ENCODE peak calls at places on chromosomes 12 and 14, in four cellular contexts. One of them, this sample, is unnamed.

GRCh38 chr14:55188686-55189295 is 2.6 kb downstream of the DLGAP5 start:
- DNase-seq in SK-N-SH: no peak
- DNase-seq in WTC11: no peak
- DNase-seq in GM12878: no peak
- DNase-seq in this sample: no peak

GRCh38 chr14:60247994-60248696 is 876 bp upstream of the PPM1A start:
- DNase-seq in SK-N-SH: peak
- DNase-seq in GM12878: peak
- DNase-seq in WTC11: peak
- DNase-seq in this sample: peak

GRCh38 chr12:123064885-123065619 is 84.6 kb downstream of the ARL6IP4 start:
- DNase-seq in GM12878: no peak
- DNase-seq in SK-N-SH: no peak
- DNase-seq in WTC11: no peak
- DNase-seq in this sample: no peak

GRCh38 chr12:2752676-2753371 is 41.9 kb upstream of the FKBP4 start:
- DNase-seq in WTC11: peak
- DNase-seq in GM12878: no peak
- DNase-seq in SK-N-SH: peak
- DNase-seq in this sample: peak

GRCh38 chr12:106229036-106229591 is 18.7 kb downstream of the CKAP4 start:
- DNase-seq in GM12878: no peak
- DNase-seq in SK-N-SH: no peak
- DNase-seq in WTC11: no peak
- DNase-seq in this sample: no peak

GRCh38 chr12:131092911-131093901 is 139.5 kb downstream of the ADGRD1 start:
- DNase-seq in GM12878: peak
- DNase-seq in SK-N-SH: no peak
- DNase-seq in WTC11: peak
- DNase-seq in this sample: no peak

GRCh38 chr12:122793685-122794106 is 19.3 kb downstream of the CCDC62 start:
- DNase-seq in GM12878: no peak
- DNase-seq in SK-N-SH: peak
- DNase-seq in WTC11: no peak
- DNase-seq in this sample: peak

GRCh38 chr12:74393265-74393664 is 144.4 kb upstream of the ATXN7L3B start:
- DNase-seq in GM12878: no peak
- DNase-seq in SK-N-SH: no peak
- DNase-seq in WTC11: no peak
- DNase-seq in this sample: no peak

GRCh38 chr14:60188696-60189095 is 23.5 kb upstream of the DHRS7 start:
- DNase-seq in SK-N-SH: no peak
- DNase-seq in WTC11: no peak
- DNase-seq in GM12878: no peak
- DNase-seq in this sample: no peak

GRCh38 chr12:77442633-77443032 is 377.3 kb upstream of the E2F7 start:
- DNase-seq in SK-N-SH: no peak
- DNase-seq in GM12878: no peak
- DNase-seq in WTC11: no peak
- DNase-seq in this sample: no peak

GRCh38 chr12:50633950-50634349 is 129.2 kb downstream of the DIP2B start:
- DNase-seq in SK-N-SH: no peak
- DNase-seq in GM12878: no peak
- DNase-seq in WTC11: no peak
- DNase-seq in this sample: no peak

GRCh38 chr12:9798008-9798619 is 29.2 kb upstream of the KLRF1 start:
- DNase-seq in WTC11: peak
- DNase-seq in SK-N-SH: no peak
- DNase-seq in GM12878: peak
- DNase-seq in this sample: peak

GRCh38 chr14:52473557-52473956 is 78.7 kb downstream of the TXNDC16 start:
- DNase-seq in GM12878: no peak
- DNase-seq in WTC11: no peak
- DNase-seq in SK-N-SH: peak
- DNase-seq in this sample: peak

GRCh38 chr12:92927055-92927435 is 2.0 kb downstream of the EEA1 start:
- DNase-seq in SK-N-SH: peak
- DNase-seq in GM12878: peak
- DNase-seq in WTC11: no peak
- DNase-seq in this sample: no peak

GRCh38 chr12:31020385-31021166 is 53.1 kb upstream of the DDX11 start:
- DNase-seq in GM12878: no peak
- DNase-seq in WTC11: no peak
- DNase-seq in SK-N-SH: no peak
- DNase-seq in this sample: no peak

GRCh38 chr12:47838286-47838931 is 18.7 kb upstream of the HDAC7 start:
- DNase-seq in GM12878: no peak
- DNase-seq in WTC11: no peak
- DNase-seq in SK-N-SH: peak
- DNase-seq in this sample: peak

GRCh38 chr12:19771858-19772257 is 332.6 kb downstream of the AEBP2 start:
- DNase-seq in WTC11: no peak
- DNase-seq in GM12878: no peak
- DNase-seq in SK-N-SH: no peak
- DNase-seq in this sample: no peak

GRCh38 chr14:86333506-86333905 is 803.6 kb downstream of the FLRT2 start:
- DNase-seq in GM12878: no peak
- DNase-seq in SK-N-SH: no peak
- DNase-seq in WTC11: no peak
- DNase-seq in this sample: no peak

GRCh38 chr14:39417014-39417413 is 15.2 kb downstream of the FBXO33 start:
- DNase-seq in SK-N-SH: no peak
- DNase-seq in WTC11: peak
- DNase-seq in GM12878: no peak
- DNase-seq in this sample: no peak

GRCh38 chr14:95134304-95134933 is 22.9 kb downstream of the DICER1 start:
- DNase-seq in WTC11: no peak
- DNase-seq in SK-N-SH: no peak
- DNase-seq in GM12878: no peak
- DNase-seq in this sample: no peak

GRCh38 chr14:95018845-95019244 is 138.5 kb downstream of the DICER1 start:
- DNase-seq in SK-N-SH: no peak
- DNase-seq in WTC11: no peak
- DNase-seq in GM12878: no peak
- DNase-seq in this sample: no peak

GRCh38 chr14:75222208-75222701 is 45.8 kb upstream of the TMED10 start:
- DNase-seq in SK-N-SH: no peak
- DNase-seq in WTC11: no peak
- DNase-seq in GM12878: peak
- DNase-seq in this sample: no peak

GRCh38 chr12:101698782-101699347 is 1.4 kb downstream of the CHPT1 start:
- DNase-seq in SK-N-SH: peak
- DNase-seq in WTC11: no peak
- DNase-seq in GM12878: no peak
- DNase-seq in this sample: peak

GRCh38 chr12:102905229-102905628 is 11.8 kb downstream of the PAH start:
- DNase-seq in WTC11: no peak
- DNase-seq in GM12878: no peak
- DNase-seq in SK-N-SH: no peak
- DNase-seq in this sample: no peak

GRCh38 chr12:72178244-72178643 is 93.9 kb upstream of the TRHDE start:
- DNase-seq in GM12878: no peak
- DNase-seq in SK-N-SH: no peak
- DNase-seq in WTC11: no peak
- DNase-seq in this sample: no peak

GRCh38 chr12:38157274-38157932 is 159.2 kb upstream of the ALG10B start:
- DNase-seq in SK-N-SH: no peak
- DNase-seq in GM12878: no peak
- DNase-seq in WTC11: no peak
- DNase-seq in this sample: no peak

GRCh38 chr12:46218509-46219095 is 50.2 kb downstream of the SLC38A1 start:
- DNase-seq in GM12878: no peak
- DNase-seq in WTC11: no peak
- DNase-seq in SK-N-SH: no peak
- DNase-seq in this sample: no peak

GRCh38 chr14:102043251-102044025 is 43.4 kb downstream of the HSP90AA1 start:
- DNase-seq in SK-N-SH: no peak
- DNase-seq in WTC11: no peak
- DNase-seq in GM12878: no peak
- DNase-seq in this sample: no peak

GRCh38 chr14:51327376-51327775 is 87.3 kb downstream of the TMX1 start:
- DNase-seq in SK-N-SH: no peak
- DNase-seq in GM12878: no peak
- DNase-seq in WTC11: no peak
- DNase-seq in this sample: no peak

GRCh38 chr12:6953417-6954315 is 2.5 kb downstream of the PTPN6 start:
- DNase-seq in SK-N-SH: peak
- DNase-seq in WTC11: no peak
- DNase-seq in GM12878: peak
- DNase-seq in this sample: no peak

GRCh38 chr12:47990351-47991105 is 13.7 kb downstream of the COL2A1 start:
- DNase-seq in GM12878: peak
- DNase-seq in WTC11: no peak
- DNase-seq in SK-N-SH: no peak
- DNase-seq in this sample: no peak

GRCh38 chr14:56555921-56556570 is 23.6 kb upstream of the TMEM260 start:
- DNase-seq in WTC11: no peak
- DNase-seq in SK-N-SH: peak
- DNase-seq in GM12878: no peak
- DNase-seq in this sample: peak

GRCh38 chr12:31323466-31324115 is 2.4 kb downstream of the SINHCAF start:
- DNase-seq in SK-N-SH: no peak
- DNase-seq in GM12878: no peak
- DNase-seq in WTC11: peak
- DNase-seq in this sample: peak

GRCh38 chr12:29611906-29612305 is 114.4 kb upstream of the OVCH1 start:
- DNase-seq in WTC11: no peak
- DNase-seq in GM12878: no peak
- DNase-seq in SK-N-SH: no peak
- DNase-seq in this sample: no peak
- TF ChIP-seq CTCF in WTC11: no peak
- TF ChIP-seq CTCF in GM12878: no peak
- TF ChIP-seq CTCF in SK-N-SH: no peak
- TF ChIP-seq CTCF in this sample: no peak

DNA sequence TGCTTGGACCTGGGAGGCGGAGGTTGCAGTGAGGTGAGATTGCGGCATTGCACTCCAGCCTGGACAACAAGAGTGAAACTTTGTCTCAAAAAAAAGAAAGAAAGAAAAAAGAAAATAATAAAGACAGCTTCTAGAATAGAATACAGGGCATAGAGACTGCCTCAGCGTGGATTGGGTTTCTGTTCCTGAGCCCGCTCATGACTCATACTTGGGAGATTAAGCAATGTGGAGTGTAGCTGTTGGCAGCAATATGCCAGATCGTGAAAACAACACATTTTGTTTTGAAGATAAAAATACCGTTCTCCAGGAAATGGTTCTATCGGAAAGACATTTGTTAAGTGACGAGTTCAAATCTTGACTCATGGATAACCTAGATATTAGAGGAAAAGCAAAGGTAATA is 67.2 kb downstream of the GLT1D1 start:
- DNase-seq in SK-N-SH: no peak
- DNase-seq in WTC11: no peak
- DNase-seq in GM12878: no peak
- DNase-seq in this sample: no peak
- TF ChIP-seq USF1 in SK-N-SH: no peak
- TF ChIP-seq USF1 in WTC11: no peak
- TF ChIP-seq USF1 in GM12878: no peak
- TF ChIP-seq USF1 in this sample: no peak

GRCh38 chr14:28407931-28408330 is 358.7 kb upstream of the FOXG1 start:
- DNase-seq in WTC11: no peak
- DNase-seq in GM12878: no peak
- DNase-seq in SK-N-SH: no peak
- DNase-seq in this sample: no peak

GRCh38 chr14:28406181-28406580 is 360.4 kb upstream of the FOXG1 start:
- DNase-seq in SK-N-SH: no peak
- DNase-seq in GM12878: no peak
- DNase-seq in WTC11: no peak
- DNase-seq in this sample: no peak

GRCh38 chr14:28412076-28412475 is 354.5 kb upstream of the FOXG1 start:
- DNase-seq in GM12878: no peak
- DNase-seq in SK-N-SH: no peak
- DNase-seq in WTC11: no peak
- DNase-seq in this sample: no peak
- TF ChIP-seq CTCF in GM12878: no peak
- TF ChIP-seq CTCF in SK-N-SH: no peak
- TF ChIP-seq CTCF in WTC11: no peak
- TF ChIP-seq CTCF in this sample: no peak

DNA sequence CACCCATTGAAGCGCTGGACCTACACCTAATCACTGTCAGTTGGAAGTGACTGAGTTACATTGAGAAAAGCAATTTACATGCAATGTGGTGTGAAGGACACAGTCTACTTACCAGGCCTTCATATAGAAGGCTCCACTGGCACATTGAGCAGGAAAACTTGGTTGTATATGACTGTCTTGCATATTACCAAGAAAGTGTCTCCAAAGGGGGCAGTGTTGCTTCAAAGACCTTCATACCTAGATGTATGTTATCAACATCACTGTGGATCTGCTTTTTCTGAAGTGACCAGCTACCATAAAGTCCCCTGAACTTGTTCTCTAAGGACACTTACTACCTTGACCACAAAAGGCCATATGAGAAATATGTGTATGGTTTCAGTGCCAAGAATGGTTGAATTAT is 64.1 kb downstream of the NELL2 start:
- DNase-seq in SK-N-SH: no peak
- DNase-seq in GM12878: no peak
- DNase-seq in WTC11: no peak
- DNase-seq in this sample: no peak
- TF ChIP-seq USF1 in SK-N-SH: no peak
- TF ChIP-seq USF1 in GM12878: no peak
- TF ChIP-seq USF1 in WTC11: no peak
- TF ChIP-seq USF1 in this sample: no peak

This sample was measured in K562.